ENCODE peak calls at places on chromosomes 3 and 15, in five cellular contexts. One of them, this sample, is unnamed.

GRCh38 chr15:65033659-65034269 is 4.3 kb upstream of the MTFMT start:
- DNase-seq in NCI-H1694 treated with DMSO at 0.1 percent for 48 hours: peak
- DNase-seq in astrocyte of the spinal cord: peak
- DNase-seq in substantia nigra: no peak
- DNase-seq in globus pallidus: peak
- DNase-seq in this sample: no peak

GRCh38 chr3:150409125-150409526 is 1.0 kb downstream of the TSC22D2 start:
- DNase-seq in NCI-H1694 treated with DMSO at 0.1 percent for 48 hours: no peak
- DNase-seq in astrocyte of the spinal cord: no peak
- DNase-seq in substantia nigra: no peak
- DNase-seq in globus pallidus: peak
- DNase-seq in this sample: no peak

GRCh38 chr15:48177383-48177874 is 666 bp downstream of the MYEF2 start:
- DNase-seq in NCI-H1694 treated with DMSO at 0.1 percent for 48 hours: peak
- DNase-seq in astrocyte of the spinal cord: peak
- DNase-seq in substantia nigra: no peak
- DNase-seq in globus pallidus: peak
- DNase-seq in this sample: no peak

GRCh38 chr3:46763178-46763577 is 45.5 kb upstream of the PRSS50 start:
- DNase-seq in NCI-H1694 treated with DMSO at 0.1 percent for 48 hours: no peak
- DNase-seq in astrocyte of the spinal cord: no peak
- DNase-seq in substantia nigra: no peak
- DNase-seq in globus pallidus: no peak
- DNase-seq in this sample: no peak

GRCh38 chr15:34837246-34838016 is 42.1 kb upstream of the ACTC1 start:
- DNase-seq in NCI-H1694 treated with DMSO at 0.1 percent for 48 hours: no peak
- DNase-seq in astrocyte of the spinal cord: peak
- DNase-seq in substantia nigra: no peak
- DNase-seq in globus pallidus: no peak
- DNase-seq in this sample: no peak

GRCh38 chr15:42826251-42826890 is 89.4 kb upstream of the CDAN1 start:
- DNase-seq in NCI-H1694 treated with DMSO at 0.1 percent for 48 hours: no peak
- DNase-seq in astrocyte of the spinal cord: no peak
- DNase-seq in substantia nigra: no peak
- DNase-seq in globus pallidus: no peak
- DNase-seq in this sample: no peak

GRCh38 chr15:71103102-71103676 is 12.1 kb upstream of the THSD4 start:
- DNase-seq in NCI-H1694 treated with DMSO at 0.1 percent for 48 hours: no peak
- DNase-seq in astrocyte of the spinal cord: peak
- DNase-seq in substantia nigra: no peak
- DNase-seq in globus pallidus: no peak
- DNase-seq in this sample: peak

GRCh38 chr3:188697127-188697526 is 474.6 kb upstream of the TPRG1 start:
- DNase-seq in NCI-H1694 treated with DMSO at 0.1 percent for 48 hours: no peak
- DNase-seq in astrocyte of the spinal cord: no peak
- DNase-seq in substantia nigra: no peak
- DNase-seq in globus pallidus: no peak
- DNase-seq in this sample: no peak

GRCh38 chr3:71495708-71496472 is 87.6 kb downstream of the FOXP1 start:
- DNase-seq in NCI-H1694 treated with DMSO at 0.1 percent for 48 hours: no peak
- DNase-seq in astrocyte of the spinal cord: peak
- DNase-seq in substantia nigra: no peak
- DNase-seq in globus pallidus: no peak
- DNase-seq in this sample: no peak

GRCh38 chr3:157859541-157859940 is 246.7 kb downstream of the SHOX2 start:
- DNase-seq in NCI-H1694 treated with DMSO at 0.1 percent for 48 hours: no peak
- DNase-seq in astrocyte of the spinal cord: no peak
- DNase-seq in substantia nigra: no peak
- DNase-seq in globus pallidus: no peak
- DNase-seq in this sample: no peak

GRCh38 chr3:63192248-63192647 is 85.9 kb upstream of the SYNPR start:
- DNase-seq in NCI-H1694 treated with DMSO at 0.1 percent for 48 hours: no peak
- DNase-seq in astrocyte of the spinal cord: no peak
- DNase-seq in substantia nigra: no peak
- DNase-seq in globus pallidus: no peak
- DNase-seq in this sample: peak

GRCh38 chr15:77636209-77636608 is 3.5 kb upstream of the LINGO1 start:
- DNase-seq in NCI-H1694 treated with DMSO at 0.1 percent for 48 hours: no peak
- DNase-seq in astrocyte of the spinal cord: no peak
- DNase-seq in substantia nigra: no peak
- DNase-seq in globus pallidus: no peak
- DNase-seq in this sample: no peak

GRCh38 chr3:194256040-194256945 is 94.8 kb downstream of the CPN2 start:
- DNase-seq in NCI-H1694 treated with DMSO at 0.1 percent for 48 hours: no peak
- DNase-seq in astrocyte of the spinal cord: no peak
- DNase-seq in substantia nigra: no peak
- DNase-seq in globus pallidus: no peak
- DNase-seq in this sample: no peak

GRCh38 chr3:6551165-6551564 is 309.8 kb upstream of the GRM7 start:
- DNase-seq in NCI-H1694 treated with DMSO at 0.1 percent for 48 hours: no peak
- DNase-seq in astrocyte of the spinal cord: no peak
- DNase-seq in substantia nigra: no peak
- DNase-seq in globus pallidus: no peak
- DNase-seq in this sample: no peak

GRCh38 chr3:29338981-29339833 is 58.3 kb downstream of the RBMS3 start:
- DNase-seq in NCI-H1694 treated with DMSO at 0.1 percent for 48 hours: no peak
- DNase-seq in astrocyte of the spinal cord: no peak
- DNase-seq in substantia nigra: no peak
- DNase-seq in globus pallidus: no peak
- DNase-seq in this sample: no peak

GRCh38 chr15:25185791-25186190 is 231.0 kb downstream of the SNRPN start:
- DNase-seq in NCI-H1694 treated with DMSO at 0.1 percent for 48 hours: no peak
- DNase-seq in astrocyte of the spinal cord: no peak
- DNase-seq in substantia nigra: no peak
- DNase-seq in globus pallidus: no peak
- DNase-seq in this sample: no peak

GRCh38 chr3:108342829-108343478 is 46.6 kb downstream of the HHLA2 start:
- DNase-seq in NCI-H1694 treated with DMSO at 0.1 percent for 48 hours: no peak
- DNase-seq in astrocyte of the spinal cord: peak
- DNase-seq in substantia nigra: no peak
- DNase-seq in globus pallidus: no peak
- DNase-seq in this sample: no peak

GRCh38 chr3:183114779-183115178 is 15.5 kb upstream of the MCCC1 start:
- DNase-seq in NCI-H1694 treated with DMSO at 0.1 percent for 48 hours: no peak
- DNase-seq in astrocyte of the spinal cord: no peak
- DNase-seq in substantia nigra: no peak
- DNase-seq in globus pallidus: no peak
- DNase-seq in this sample: no peak

GRCh38 chr15:52214553-52214952 is 23.4 kb upstream of the GNB5 start:
- DNase-seq in NCI-H1694 treated with DMSO at 0.1 percent for 48 hours: no peak
- DNase-seq in astrocyte of the spinal cord: no peak
- DNase-seq in substantia nigra: no peak
- DNase-seq in globus pallidus: no peak
- DNase-seq in this sample: no peak

GRCh38 chr15:29784413-29784812 is 37.9 kb downstream of the TJP1 start:
- DNase-seq in NCI-H1694 treated with DMSO at 0.1 percent for 48 hours: no peak
- DNase-seq in astrocyte of the spinal cord: peak
- DNase-seq in substantia nigra: no peak
- DNase-seq in globus pallidus: no peak
- DNase-seq in this sample: no peak

GRCh38 chr15:95932676-95933075 is 397.8 kb upstream of the NR2F2 start:
- DNase-seq in NCI-H1694 treated with DMSO at 0.1 percent for 48 hours: no peak
- DNase-seq in astrocyte of the spinal cord: peak
- DNase-seq in substantia nigra: no peak
- DNase-seq in globus pallidus: no peak
- DNase-seq in this sample: no peak

GRCh38 chr3:194871143-194871863 is 185.6 kb downstream of the FAM43A start:
- DNase-seq in NCI-H1694 treated with DMSO at 0.1 percent for 48 hours: peak
- DNase-seq in astrocyte of the spinal cord: peak
- DNase-seq in substantia nigra: no peak
- DNase-seq in globus pallidus: no peak
- DNase-seq in this sample: peak

GRCh38 chr3:157582634-157582968 is 79.4 kb upstream of the VEPH1 start:
- DNase-seq in NCI-H1694 treated with DMSO at 0.1 percent for 48 hours: no peak
- DNase-seq in astrocyte of the spinal cord: no peak
- DNase-seq in substantia nigra: no peak
- DNase-seq in globus pallidus: no peak
- DNase-seq in this sample: no peak

GRCh38 chr3:47404955-47405790 is 24.4 kb downstream of the PTPN23 start:
- DNase-seq in NCI-H1694 treated with DMSO at 0.1 percent for 48 hours: no peak
- DNase-seq in astrocyte of the spinal cord: peak
- DNase-seq in substantia nigra: peak
- DNase-seq in globus pallidus: peak
- DNase-seq in this sample: no peak

GRCh38 chr3:16884748-16885587 is at the start of gene PLCL2:
- DNase-seq in NCI-H1694 treated with DMSO at 0.1 percent for 48 hours: peak
- DNase-seq in astrocyte of the spinal cord: peak
- DNase-seq in substantia nigra: no peak
- DNase-seq in globus pallidus: no peak
- DNase-seq in this sample: peak